ENCODE peak calls at places on chromosomes 2 and 18, in nine cellular contexts. One of them, this sample, is unnamed.
A peak's percentile ranks its signal among the peaks of the same experiment; 100 is the strongest.

GRCh38 chr2:235413084-235413483 is 80.8 kb upstream of the AGAP1 start:
- DNase-seq in GM23338: no peak
- DNase-seq in Panc1: no peak
- DNase-seq in A549: no peak
- DNase-seq in SK-N-SH: no peak
- DNase-seq in GM12878: no peak
- DNase-seq in HepG2: no peak
- DNase-seq in HCT116: no peak
- DNase-seq in K562: no peak
- DNase-seq in this sample: no peak

GRCh38 chr2:96535331-96535730 is 1.2 kb upstream of the ARID5A start:
- DNase-seq in GM23338: no peak
- DNase-seq in GM12878: no peak
- DNase-seq in HepG2: no peak
- DNase-seq in A549: no peak
- DNase-seq in HCT116: no peak
- DNase-seq in K562: no peak
- DNase-seq in Panc1: no peak
- DNase-seq in SK-N-SH: no peak
- DNase-seq in this sample: no peak

GRCh38 chr18:12287131-12287681 is 20.8 kb upstream of the TUBB6 start:
- DNase-seq in HCT116: no peak
- DNase-seq in A549: no peak
- DNase-seq in HepG2: no peak
- DNase-seq in K562: no peak
- DNase-seq in GM23338: peak; percentile 77
- DNase-seq in SK-N-SH: peak; percentile 47
- DNase-seq in GM12878: no peak
- DNase-seq in Panc1: no peak
- DNase-seq in this sample: no peak

GRCh38 chr2:79916285-79916684 is 388.3 kb downstream of the LRRTM1 start:
- DNase-seq in HCT116: no peak
- DNase-seq in HepG2: no peak
- DNase-seq in GM12878: no peak
- DNase-seq in K562: no peak
- DNase-seq in GM23338: no peak
- DNase-seq in SK-N-SH: no peak
- DNase-seq in Panc1: no peak
- DNase-seq in A549: no peak
- DNase-seq in this sample: no peak

GRCh38 chr2:16093639-16094447 is 153.5 kb downstream of the MYCN start:
- DNase-seq in GM12878: no peak
- DNase-seq in Panc1: no peak
- DNase-seq in SK-N-SH: peak; percentile 56
- DNase-seq in GM23338: no peak
- DNase-seq in HepG2: peak; percentile 60
- DNase-seq in K562: no peak
- DNase-seq in A549: no peak
- DNase-seq in HCT116: no peak
- DNase-seq in this sample: no peak

GRCh38 chr18:57885931-57886330 is 82.8 kb upstream of the ATP8B1 start:
- DNase-seq in A549: peak; percentile 42
- DNase-seq in SK-N-SH: no peak
- DNase-seq in Panc1: no peak
- DNase-seq in HepG2: no peak
- DNase-seq in K562: no peak
- DNase-seq in HCT116: no peak
- DNase-seq in GM12878: no peak
- DNase-seq in GM23338: no peak
- DNase-seq in this sample: no peak

GRCh38 chr2:240916571-240917008 is 10.5 kb downstream of the CROCC2 start:
- DNase-seq in HCT116: no peak
- DNase-seq in HepG2: no peak
- DNase-seq in GM12878: no peak
- DNase-seq in Panc1: no peak
- DNase-seq in GM23338: peak; percentile 74
- DNase-seq in A549: peak; percentile 74
- DNase-seq in SK-N-SH: peak; percentile 88
- DNase-seq in K562: no peak
- DNase-seq in this sample: no peak

GRCh38 chr2:127086800-127087737 is 19.9 kb downstream of the BIN1 start:
- DNase-seq in SK-N-SH: peak; percentile 89
- DNase-seq in HCT116: no peak
- DNase-seq in Panc1: no peak
- DNase-seq in GM12878: peak; percentile 81
- DNase-seq in HepG2: no peak
- DNase-seq in GM23338: peak; percentile 67
- DNase-seq in A549: no peak
- DNase-seq in K562: peak; percentile 57
- DNase-seq in this sample: no peak

GRCh38 chr2:172639823-172640222 is 83.9 kb downstream of the PDK1 start:
- DNase-seq in K562: peak; percentile 24
- DNase-seq in GM23338: no peak
- DNase-seq in A549: no peak
- DNase-seq in HepG2: no peak
- DNase-seq in SK-N-SH: no peak
- DNase-seq in HCT116: no peak
- DNase-seq in Panc1: no peak
- DNase-seq in GM12878: no peak
- DNase-seq in this sample: no peak

GRCh38 chr2:45180033-45180746 is 170.9 kb upstream of the SIX2 start:
- DNase-seq in HCT116: no peak
- DNase-seq in HepG2: no peak
- DNase-seq in GM12878: no peak
- DNase-seq in K562: no peak
- DNase-seq in SK-N-SH: no peak
- DNase-seq in A549: no peak
- DNase-seq in GM23338: no peak
- DNase-seq in Panc1: no peak
- DNase-seq in this sample: no peak

GRCh38 chr2:20201671-20202070 is 23.3 kb downstream of the SDC1 start:
- DNase-seq in SK-N-SH: no peak
- DNase-seq in HepG2: no peak
- DNase-seq in GM12878: no peak
- DNase-seq in K562: no peak
- DNase-seq in HCT116: no peak
- DNase-seq in A549: no peak
- DNase-seq in Panc1: no peak
- DNase-seq in GM23338: no peak
- DNase-seq in this sample: no peak

GRCh38 chr18:79336556-79337142 is 59.1 kb upstream of the NFATC1 start:
- DNase-seq in A549: no peak
- DNase-seq in Panc1: no peak
- DNase-seq in HCT116: no peak
- DNase-seq in GM23338: no peak
- DNase-seq in GM12878: no peak
- DNase-seq in SK-N-SH: no peak
- DNase-seq in K562: no peak
- DNase-seq in HepG2: no peak
- DNase-seq in this sample: no peak

GRCh38 chr2:133512121-133512520 is 56.1 kb downstream of the NCKAP5 start:
- DNase-seq in HCT116: no peak
- DNase-seq in HepG2: no peak
- DNase-seq in GM23338: no peak
- DNase-seq in K562: no peak
- DNase-seq in A549: no peak
- DNase-seq in SK-N-SH: no peak
- DNase-seq in GM12878: no peak
- DNase-seq in Panc1: no peak
- DNase-seq in this sample: no peak

GRCh38 chr2:25521665-25522387 is 151.6 kb downstream of the DTNB start:
- DNase-seq in A549: peak; percentile 76
- DNase-seq in GM23338: peak; percentile 72
- DNase-seq in GM12878: peak; percentile 90
- DNase-seq in HCT116: peak; percentile 35
- DNase-seq in K562: peak; percentile 60
- DNase-seq in SK-N-SH: peak; percentile 66
- DNase-seq in HepG2: peak; percentile 72
- DNase-seq in Panc1: peak; percentile 35
- DNase-seq in this sample: no peak

GRCh38 chr2:207995887-207996286 is 29.4 kb downstream of the PLEKHM3 start:
- DNase-seq in GM23338: no peak
- DNase-seq in Panc1: no peak
- DNase-seq in SK-N-SH: no peak
- DNase-seq in A549: no peak
- DNase-seq in K562: no peak
- DNase-seq in HepG2: no peak
- DNase-seq in HCT116: no peak
- DNase-seq in GM12878: no peak
- DNase-seq in this sample: no peak

DNA sequence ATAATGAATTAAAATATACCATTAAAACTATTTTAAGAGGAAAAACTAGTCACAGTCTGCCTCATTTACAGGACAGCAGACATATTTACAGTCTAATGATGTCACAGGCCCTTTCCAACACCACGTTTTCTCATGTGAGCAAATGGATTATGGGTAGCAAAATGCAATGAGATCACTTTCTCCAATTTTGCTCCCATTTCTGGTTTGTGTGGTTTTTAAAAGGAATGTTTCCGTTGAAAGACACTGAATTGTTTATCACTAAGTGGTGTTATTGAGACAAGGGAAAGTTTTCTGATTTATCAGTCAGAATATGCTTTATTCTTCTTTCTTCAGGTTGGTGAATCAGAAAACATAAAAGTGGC is 11.4 kb upstream of the NR4A2 start:
- DNase-seq in GM23338: no peak
- DNase-seq in SK-N-SH: no peak
- DNase-seq in A549: no peak
- DNase-seq in K562: peak; percentile 62
- DNase-seq in GM12878: no peak
- DNase-seq in Panc1: no peak
- DNase-seq in HCT116: no peak
- DNase-seq in HepG2: no peak
- DNase-seq in this sample: no peak
- H3K27ac ChIP-seq in GM23338: no peak overlapping the region
- H3K27ac ChIP-seq in SK-N-SH: no peak overlapping the region
- H3K27ac ChIP-seq in A549: no peak overlapping the region
- H3K27ac ChIP-seq in K562: peak overlapping the region; percentile 98
- H3K27ac ChIP-seq in GM12878: no peak overlapping the region
- H3K27ac ChIP-seq in Panc1: no peak overlapping the region
- H3K27ac ChIP-seq in HCT116: peak overlapping the region; percentile 23
- H3K27ac ChIP-seq in HepG2: no peak overlapping the region
- H3K27ac ChIP-seq in this sample: no peak overlapping the region

GRCh38 chr2:39381653-39382052 is 55.4 kb downstream of the MAP4K3 start:
- DNase-seq in A549: no peak
- DNase-seq in GM12878: no peak
- DNase-seq in HCT116: no peak
- DNase-seq in SK-N-SH: no peak
- DNase-seq in K562: no peak
- DNase-seq in Panc1: no peak
- DNase-seq in HepG2: no peak
- DNase-seq in GM23338: peak; percentile 59
- DNase-seq in this sample: no peak
- TF ChIP-seq REST in A549: no peak
- TF ChIP-seq REST in GM12878: no peak
- TF ChIP-seq REST in HCT116: no peak
- TF ChIP-seq REST in SK-N-SH: no peak
- TF ChIP-seq REST in K562: no peak
- TF ChIP-seq REST in Panc1: no peak
- TF ChIP-seq REST in HepG2: no peak
- TF ChIP-seq REST in GM23338: no peak
- TF ChIP-seq REST in this sample: no peak

GRCh38 chr2:118846667-118847446 is 591 bp downstream of the EN1 start:
- DNase-seq in GM23338: peak; percentile 54
- DNase-seq in Panc1: no peak
- DNase-seq in HCT116: no peak
- DNase-seq in A549: peak; percentile 25
- DNase-seq in K562: peak; percentile 29
- DNase-seq in HepG2: no peak
- DNase-seq in GM12878: no peak
- DNase-seq in SK-N-SH: peak; percentile 65
- DNase-seq in this sample: no peak
- H3K27ac ChIP-seq in GM23338: no peak overlapping the region
- H3K27ac ChIP-seq in Panc1: no peak overlapping the region
- H3K27ac ChIP-seq in HCT116: no peak overlapping the region
- H3K27ac ChIP-seq in A549: peak overlapping the region; percentile 91
- H3K27ac ChIP-seq in K562: no peak overlapping the region
- H3K27ac ChIP-seq in HepG2: no peak overlapping the region
- H3K27ac ChIP-seq in GM12878: no peak overlapping the region
- H3K27ac ChIP-seq in SK-N-SH: no peak overlapping the region
- H3K27ac ChIP-seq in this sample: no peak overlapping the region

DNA sequence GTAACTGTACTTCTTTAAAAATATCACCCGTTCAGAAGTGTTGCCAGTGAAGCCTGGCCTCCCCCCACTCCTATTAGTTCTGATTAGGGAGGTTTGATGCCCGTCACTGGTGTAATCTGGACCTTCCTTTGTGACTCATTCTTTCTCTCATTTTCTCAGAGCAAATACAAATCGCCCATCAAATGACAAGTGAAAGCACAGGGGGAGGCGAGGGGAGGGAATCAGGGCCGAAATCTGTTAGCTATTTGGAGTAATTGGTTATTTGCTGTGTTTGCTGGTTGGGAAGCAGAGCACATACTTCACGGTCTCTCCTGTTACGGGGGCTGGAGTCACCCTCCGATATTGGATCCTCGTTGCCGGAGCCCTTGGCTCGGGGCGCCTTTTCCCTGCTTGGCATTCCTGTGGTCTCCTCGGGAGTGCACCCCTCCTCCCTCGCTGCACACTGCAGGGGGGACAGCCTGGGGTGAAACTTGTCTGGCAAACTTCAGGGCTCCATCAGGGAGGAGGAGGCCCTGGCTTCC is 178.1 kb downstream of the DYSF start:
- DNase-seq in K562: no peak
- DNase-seq in HepG2: no peak
- DNase-seq in HCT116: no peak
- DNase-seq in GM12878: no peak
- DNase-seq in A549: no peak
- DNase-seq in SK-N-SH: no peak
- DNase-seq in GM23338: no peak
- DNase-seq in Panc1: no peak
- DNase-seq in this sample: no peak
- TF ChIP-seq REST in K562: no peak
- TF ChIP-seq REST in HepG2: no peak
- TF ChIP-seq REST in HCT116: no peak
- TF ChIP-seq REST in GM12878: no peak
- TF ChIP-seq REST in A549: no peak
- TF ChIP-seq REST in SK-N-SH: no peak
- TF ChIP-seq REST in GM23338: no peak
- TF ChIP-seq REST in Panc1: no peak
- TF ChIP-seq REST in this sample: no peak

GRCh38 chr2:106851475-106851874 is 34.5 kb downstream of the ST6GAL2 start:
- DNase-seq in Panc1: no peak
- DNase-seq in HCT116: no peak
- DNase-seq in GM23338: no peak
- DNase-seq in SK-N-SH: no peak
- DNase-seq in A549: no peak
- DNase-seq in HepG2: no peak
- DNase-seq in K562: no peak
- DNase-seq in GM12878: no peak
- DNase-seq in this sample: no peak
- H3K27ac ChIP-seq in Panc1: no peak overlapping the region
- H3K27ac ChIP-seq in HCT116: no peak overlapping the region
- H3K27ac ChIP-seq in GM23338: no peak overlapping the region
- H3K27ac ChIP-seq in SK-N-SH: no peak overlapping the region
- H3K27ac ChIP-seq in A549: no peak overlapping the region
- H3K27ac ChIP-seq in HepG2: no peak overlapping the region
- H3K27ac ChIP-seq in K562: no peak overlapping the region
- H3K27ac ChIP-seq in GM12878: no peak overlapping the region
- H3K27ac ChIP-seq in this sample: no peak overlapping the region

GRCh38 chr2:168008796-168009195 is 238.6 kb downstream of the STK39 start:
- DNase-seq in HepG2: no peak
- DNase-seq in HCT116: no peak
- DNase-seq in K562: no peak
- DNase-seq in SK-N-SH: no peak
- DNase-seq in Panc1: no peak
- DNase-seq in A549: no peak
- DNase-seq in GM12878: no peak
- DNase-seq in GM23338: no peak
- DNase-seq in this sample: no peak
- TF ChIP-seq REST in HepG2: no peak
- TF ChIP-seq REST in HCT116: no peak
- TF ChIP-seq REST in K562: no peak
- TF ChIP-seq REST in SK-N-SH: no peak
- TF ChIP-seq REST in Panc1: no peak
- TF ChIP-seq REST in A549: no peak
- TF ChIP-seq REST in GM12878: no peak
- TF ChIP-seq REST in GM23338: no peak
- TF ChIP-seq REST in this sample: no peak